ENCODE peak calls at places on chromosomes 13 and 19, in four cellular contexts. One of them, this sample, is unnamed.
A peak's percentile ranks its signal among the peaks of the same experiment; 100 is the strongest.

GRCh38 chr13:69720278-69720983 is 387.2 kb upstream of the ATXN8OS start:
- DNase-seq in left lung: no peak
- DNase-seq in mucosa of descending colon: peak; percentile 45
- DNase-seq in trophoblast cell: no peak
- DNase-seq in this sample: no peak

GRCh38 chr13:19795956-19796355 is 13.2 kb upstream of the PSPC1 start:
- DNase-seq in trophoblast cell: peak; percentile 86
- DNase-seq in mucosa of descending colon: no peak
- DNase-seq in left lung: no peak
- DNase-seq in this sample: no peak

GRCh38 chr13:49292742-49293498 is 45.2 kb downstream of the CDADC1 start:
- DNase-seq in trophoblast cell: no peak
- DNase-seq in mucosa of descending colon: peak; percentile 33
- DNase-seq in left lung: no peak
- DNase-seq in this sample: no peak

GRCh38 chr13:107202371-107203023 is 634.6 kb upstream of the ARGLU1 start:
- DNase-seq in mucosa of descending colon: peak; percentile 13
- DNase-seq in left lung: no peak
- DNase-seq in trophoblast cell: no peak
- DNase-seq in this sample: peak; percentile 7

GRCh38 chr13:59425211-59425721 is 738.5 kb downstream of the DIAPH3 start:
- DNase-seq in left lung: no peak
- DNase-seq in mucosa of descending colon: no peak
- DNase-seq in trophoblast cell: peak; percentile 82
- DNase-seq in this sample: no peak

GRCh38 chr13:52809310-52809769 is 39.1 kb downstream of the PCDH8 start:
- DNase-seq in mucosa of descending colon: peak; percentile 76
- DNase-seq in left lung: no peak
- DNase-seq in trophoblast cell: peak; percentile 89
- DNase-seq in this sample: peak; percentile 68

GRCh38 chr13:69213331-69213850 is 894.2 kb upstream of the ATXN8OS start:
- DNase-seq in left lung: no peak
- DNase-seq in mucosa of descending colon: no peak
- DNase-seq in trophoblast cell: no peak
- DNase-seq in this sample: no peak

GRCh38 chr19:28567834-28568233 is 645.1 kb downstream of the UQCRFS1 start:
- DNase-seq in left lung: no peak
- DNase-seq in mucosa of descending colon: no peak
- DNase-seq in trophoblast cell: no peak
- DNase-seq in this sample: no peak

GRCh38 chr19:7859766-7860165 is 14.4 kb downstream of the PRR36 start:
- DNase-seq in trophoblast cell: no peak
- DNase-seq in left lung: peak; percentile 45
- DNase-seq in mucosa of descending colon: no peak
- DNase-seq in this sample: no peak

GRCh38 chr13:42028113-42028799 is 20.2 kb upstream of the DGKH start:
- DNase-seq in trophoblast cell: peak; percentile 12
- DNase-seq in left lung: no peak
- DNase-seq in mucosa of descending colon: peak; percentile 82
- DNase-seq in this sample: no peak

GRCh38 chr13:50069255-50069654 is 54.0 kb downstream of the KCNRG start:
- DNase-seq in mucosa of descending colon: no peak
- DNase-seq in left lung: no peak
- DNase-seq in trophoblast cell: peak; percentile 48
- DNase-seq in this sample: no peak

GRCh38 chr13:86608739-86609138 is 809.5 kb upstream of the SLITRK6 start:
- DNase-seq in left lung: no peak
- DNase-seq in trophoblast cell: no peak
- DNase-seq in mucosa of descending colon: no peak
- DNase-seq in this sample: no peak

GRCh38 chr19:34534206-34534605 is 52.6 kb downstream of the WTIP start:
- DNase-seq in trophoblast cell: no peak
- DNase-seq in left lung: no peak
- DNase-seq in mucosa of descending colon: no peak
- DNase-seq in this sample: no peak

GRCh38 chr19:12777217-12778019 is 2.1 kb upstream of the HOOK2 start:
- DNase-seq in trophoblast cell: peak; percentile 87
- DNase-seq in left lung: peak; percentile 97
- DNase-seq in mucosa of descending colon: peak; percentile 87
- DNase-seq in this sample: no peak

GRCh38 chr19:1150333-1151036 is 23.6 kb downstream of the SBNO2 start:
- DNase-seq in trophoblast cell: no peak
- DNase-seq in mucosa of descending colon: no peak
- DNase-seq in left lung: peak; percentile 68
- DNase-seq in this sample: no peak

GRCh38 chr13:109026266-109026665 is 396.9 kb downstream of the MYO16 start:
- DNase-seq in trophoblast cell: peak; percentile 43
- DNase-seq in mucosa of descending colon: no peak
- DNase-seq in left lung: no peak
- DNase-seq in this sample: no peak

GRCh38 chr13:78121459-78122348 is 203.1 kb upstream of the EDNRB start:
- DNase-seq in mucosa of descending colon: peak; percentile 41
- DNase-seq in left lung: no peak
- DNase-seq in trophoblast cell: peak; percentile 86
- DNase-seq in this sample: peak; percentile 41

GRCh38 chr19:32581704-32582164 is 744 bp downstream of the PDCD5 start:
- DNase-seq in trophoblast cell: peak; percentile 72
- DNase-seq in mucosa of descending colon: peak; percentile 41
- DNase-seq in left lung: peak; percentile 81
- DNase-seq in this sample: peak; percentile 32

GRCh38 chr13:100543872-100544602 is 44.6 kb downstream of the GGACT start:
- DNase-seq in left lung: no peak
- DNase-seq in mucosa of descending colon: no peak
- DNase-seq in trophoblast cell: no peak
- DNase-seq in this sample: no peak

GRCh38 chr13:113178070-113178895 is 19.8 kb downstream of the PROZ start:
- DNase-seq in left lung: no peak
- DNase-seq in trophoblast cell: peak; percentile 94
- DNase-seq in mucosa of descending colon: no peak
- DNase-seq in this sample: peak; percentile 66

GRCh38 chr19:6528544-6529121 is 2.2 kb upstream of the TNFSF9 start:
- DNase-seq in mucosa of descending colon: peak; percentile 52
- DNase-seq in trophoblast cell: peak; percentile 31
- DNase-seq in left lung: peak; percentile 80
- DNase-seq in this sample: no peak

GRCh38 chr13:43284162-43284561 is 260.8 kb downstream of the DNAJC15 start:
- DNase-seq in left lung: no peak
- DNase-seq in trophoblast cell: no peak
- DNase-seq in mucosa of descending colon: no peak
- DNase-seq in this sample: no peak

GRCh38 chr19:1534972-1535371 is 11.1 kb downstream of the PLK5 start:
- DNase-seq in mucosa of descending colon: no peak
- DNase-seq in left lung: no peak
- DNase-seq in trophoblast cell: no peak
- DNase-seq in this sample: no peak

GRCh38 chr13:32910530-32910929 is 105.7 kb upstream of the KL start:
- DNase-seq in trophoblast cell: no peak
- DNase-seq in mucosa of descending colon: no peak
- DNase-seq in left lung: no peak
- DNase-seq in this sample: no peak

GRCh38 chr19:296476-297225 is 5.4 kb upstream of the PLPP2 start:
- DNase-seq in mucosa of descending colon: peak; percentile 14
- DNase-seq in trophoblast cell: peak; percentile 24
- DNase-seq in left lung: peak; percentile 76
- DNase-seq in this sample: no peak

GRCh38 chr19:10462557-10462956 is 40.6 kb downstream of the KEAP1 start:
- DNase-seq in mucosa of descending colon: no peak
- DNase-seq in left lung: no peak
- DNase-seq in trophoblast cell: no peak
- DNase-seq in this sample: no peak

GRCh38 chr19:42497492-42498226 is 30.6 kb downstream of the CEACAM1 start:
- DNase-seq in trophoblast cell: no peak
- DNase-seq in left lung: no peak
- DNase-seq in mucosa of descending colon: peak; percentile 62
- DNase-seq in this sample: no peak

GRCh38 chr13:50400035-50400726 is 384.9 kb downstream of the KCNRG start:
- DNase-seq in left lung: no peak
- DNase-seq in trophoblast cell: no peak
- DNase-seq in mucosa of descending colon: no peak
- DNase-seq in this sample: no peak

GRCh38 chr13:37708101-37708500 is 109.5 kb upstream of the POSTN start:
- DNase-seq in left lung: no peak
- DNase-seq in trophoblast cell: no peak
- DNase-seq in mucosa of descending colon: no peak
- DNase-seq in this sample: no peak

GRCh38 chr13:100542546-100543156 is 45.9 kb downstream of the GGACT start:
- DNase-seq in left lung: no peak
- DNase-seq in mucosa of descending colon: no peak
- DNase-seq in trophoblast cell: peak; percentile 54
- DNase-seq in this sample: peak; percentile 43

GRCh38 chr13:30577381-30577780 is 40.3 kb upstream of the USPL1 start:
- DNase-seq in mucosa of descending colon: peak; percentile 12
- DNase-seq in left lung: no peak
- DNase-seq in trophoblast cell: peak; percentile 50
- DNase-seq in this sample: peak; percentile 89

GRCh38 chr19:46904114-46905060 is 43.6 kb downstream of the ARHGAP35 start:
- DNase-seq in left lung: no peak
- DNase-seq in trophoblast cell: peak; percentile 94
- DNase-seq in mucosa of descending colon: no peak
- DNase-seq in this sample: no peak

GRCh38 chr19:46902402-46902766 is 41.6 kb downstream of the ARHGAP35 start:
- DNase-seq in left lung: no peak
- DNase-seq in trophoblast cell: peak; percentile 84
- DNase-seq in mucosa of descending colon: no peak
- DNase-seq in this sample: peak; percentile 97

GRCh38 chr19:46901701-46902401 is 41.1 kb downstream of the ARHGAP35 start:
- DNase-seq in mucosa of descending colon: no peak
- DNase-seq in trophoblast cell: peak; percentile 15
- DNase-seq in left lung: no peak
- DNase-seq in this sample: no peak

GRCh38 chr19:46906221-46906620 is 45.4 kb downstream of the ARHGAP35 start:
- DNase-seq in mucosa of descending colon: no peak
- DNase-seq in trophoblast cell: no peak
- DNase-seq in left lung: no peak
- DNase-seq in this sample: no peak

GRCh38 chr19:46903458-46903857 is 42.7 kb downstream of the ARHGAP35 start:
- DNase-seq in mucosa of descending colon: no peak
- DNase-seq in left lung: no peak
- DNase-seq in trophoblast cell: peak; percentile 88
- DNase-seq in this sample: no peak
- H3K4me1 ChIP-seq in mucosa of descending colon: peaks cover 16% of the 10 kb centered on the region
- H3K4me1 ChIP-seq in left lung: peaks cover 45% of the 10 kb centered on the region
- H3K4me1 ChIP-seq in trophoblast cell: peaks cover 28% of the 10 kb centered on the region
- H3K4me1 ChIP-seq in this sample: peaks cover 38% of the 10 kb centered on the region

GRCh38 chr19:18612051-18612771 is 459 bp upstream of the TMEM59L start:
- DNase-seq in left lung: no peak
- DNase-seq in mucosa of descending colon: no peak
- DNase-seq in trophoblast cell: no peak
- DNase-seq in this sample: no peak
- H3K4me1 ChIP-seq in left lung: peaks cover 22% of the 10 kb centered on the region
- H3K4me1 ChIP-seq in mucosa of descending colon: peaks cover 26% of the 10 kb centered on the region
- H3K4me1 ChIP-seq in trophoblast cell: peaks cover 18% of the 10 kb centered on the region
- H3K4me1 ChIP-seq in this sample: no peaks in the 10 kb centered on the region

GRCh38 chr19:14561249-14561648 is 10.6 kb downstream of the NDUFB7 start:
- DNase-seq in left lung: no peak
- DNase-seq in trophoblast cell: no peak
- DNase-seq in mucosa of descending colon: no peak
- DNase-seq in this sample: no peak
- H3K4me1 ChIP-seq in left lung: no peaks in the 10 kb centered on the region
- H3K4me1 ChIP-seq in trophoblast cell: peaks cover 12% of the 10 kb centered on the region
- H3K4me1 ChIP-seq in mucosa of descending colon: peaks cover 6% of the 10 kb centered on the region
- H3K4me1 ChIP-seq in this sample: peaks cover 26% of the 10 kb centered on the region

DNA sequence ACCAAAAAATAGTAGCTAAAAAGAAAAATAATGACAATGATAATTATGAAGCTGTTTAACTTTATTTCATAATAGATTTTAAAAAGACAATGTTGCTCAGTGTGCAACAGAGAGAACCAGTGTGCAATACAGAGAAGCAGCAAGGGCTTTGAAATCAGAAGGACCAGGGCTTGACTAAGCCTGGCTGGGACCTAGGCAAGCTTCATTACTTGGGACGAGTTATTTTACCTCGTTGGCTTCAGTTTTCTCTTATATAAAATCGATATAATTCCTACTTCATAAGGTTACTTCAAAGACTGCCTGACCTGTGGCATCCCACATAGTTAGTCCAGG is 56.9 kb downstream of the MBNL2 start:
- DNase-seq in trophoblast cell: no peak
- DNase-seq in left lung: no peak
- DNase-seq in mucosa of descending colon: no peak
- DNase-seq in this sample: no peak
- H3K4me1 ChIP-seq in trophoblast cell: peaks cover 6% of the 10 kb centered on the region
- H3K4me1 ChIP-seq in left lung: peaks cover 34% of the 10 kb centered on the region
- H3K4me1 ChIP-seq in mucosa of descending colon: peaks cover 20% of the 10 kb centered on the region
- H3K4me1 ChIP-seq in this sample: peaks cover 84% of the 10 kb centered on the region

This sample was measured in foreskin keratinocyte.